ENCODE peak calls at places on chromosomes 5 and 9, in five cellular contexts. I is IMR-90, O is neural progenitor cell, V is mammary epithelial cell, K is OCI-LY7. S is an unnamed sample.

GRCh38 chr5:84685121-84685520 is 300.4 kb upstream of the EDIL3 start:
- DNase-seq in I (no peak), O (no peak), V (no peak), K (no peak), S (no peak)

GRCh38 chr5:152595327-152595890 is 190.3 kb upstream of the NMUR2 start:
- DNase-seq in I (no peak), O (peak; percentile 56), V (no peak), K (no peak), S (no peak)

GRCh38 chr5:6158974-6159863 is 219.1 kb downstream of the MED10 start:
- DNase-seq in I (peak; percentile 21), O (no peak), V (peak; percentile 87), K (no peak), S (no peak)

GRCh38 chr5:66197764-66198405 is 53.8 kb downstream of the SREK1 start:
- DNase-seq in I (no peak), O (no peak), V (no peak), K (no peak), S (no peak)

GRCh38 chr9:12875216-12875615 is 100.4 kb downstream of the LURAP1L start:
- DNase-seq in I (peak; percentile 55), O (no peak), V (no peak), K (no peak), S (no peak)

GRCh38 chr9:100554935-100555401 is 22.9 kb upstream of the CAVIN4 start:
- DNase-seq in I (peak; percentile 64), O (no peak), V (peak; percentile 46), K (peak; percentile 15), S (peak; percentile 45)

GRCh38 chr5:5199460-5199859 is 59.3 kb downstream of the ADAMTS16 start:
- DNase-seq in I (no peak), O (no peak), V (no peak), K (no peak), S (no peak)

GRCh38 chr9:16824545-16825041 is 45.9 kb downstream of the BNC2 start:
- DNase-seq in I (peak; percentile 85), O (peak; percentile 26), V (peak; percentile 77), K (no peak), S (peak; percentile 70)

GRCh38 chr5:15203376-15203775 is 296.6 kb upstream of the FBXL7 start:
- DNase-seq in I (peak; percentile 34), O (no peak), V (peak; percentile 48), K (no peak), S (no peak)

GRCh38 chr5:55027589-55027988 is 3.5 kb downstream of the GZMK start:
- DNase-seq in I (no peak), O (no peak), V (no peak), K (no peak), S (no peak)

GRCh38 chr5:170571331-170571731 is 67.5 kb downstream of the KCNIP1 start:
- DNase-seq in I (peak; percentile 52), O (no peak), V (no peak), K (no peak), S (peak; percentile 7)

GRCh38 chr9:89277454-89277853 is 33.5 kb upstream of the CKS2 start:
- DNase-seq in I (peak; percentile 49), O (no peak), V (peak; percentile 45), K (no peak), S (no peak)

GRCh38 chr5:52947208-52947607 is 41.9 kb upstream of the ITGA2 start:
- DNase-seq in I (peak; percentile 56), O (no peak), V (no peak), K (no peak), S (no peak)

GRCh38 chr9:99253772-99254431 is 31.8 kb downstream of the SEC61B start:
- DNase-seq in I (no peak), O (peak; percentile 38), V (peak; percentile 96), K (peak; percentile 51), S (no peak)

GRCh38 chr5:127292030-127292735 is 1.6 kb downstream of the MEGF10 start:
- DNase-seq in I (no peak), O (no peak), V (no peak), K (no peak), S (no peak)

GRCh38 chr9:97983524-97984187 is 515 bp downstream of the ANP32B start:
- DNase-seq in I (peak; percentile 9), O (peak; percentile 68), V (peak; percentile 51), K (peak; percentile 63), S (no peak)

GRCh38 chr9:96391021-96391765 is 7.7 kb upstream of the SLC35D2 start:
- DNase-seq in I (peak; percentile 37), O (no peak), V (no peak), K (no peak), S (no peak)

GRCh38 chr5:30808996-30809395 is 384.5 kb upstream of the CDH6 start:
- DNase-seq in I (peak; percentile 46), O (peak; percentile 44), V (no peak), K (no peak), S (peak; percentile 15)

GRCh38 chr5:172534229-172535169 is 80.2 kb upstream of the SH3PXD2B start:
- DNase-seq in I (no peak), O (no peak), V (peak; percentile 54), K (no peak), S (no peak)

GRCh38 chr5:138282918-138283742 is 8.7 kb upstream of the GFRA3 start:
- DNase-seq in I (peak; percentile 67), O (peak; percentile 69), V (peak; percentile 37), K (peak; percentile 30), S (peak; percentile 20)

GRCh38 chr9:35844628-35845301 is 15.7 kb downstream of the TMEM8B start:
- DNase-seq in I (peak; percentile 94), O (no peak), V (peak; percentile 83), K (peak; percentile 76), S (peak; percentile 77)

GRCh38 chr9:20356392-20357206 is 265.7 kb downstream of the MLLT3 start:
- DNase-seq in I (peak; percentile 86), O (peak; percentile 89), V (peak; percentile 70), K (peak; percentile 65), S (peak; percentile 69)

GRCh38 chr5:177336112-177336511 is 15.4 kb downstream of the LMAN2 start:
- DNase-seq in I (no peak), O (peak; percentile 25), V (no peak), K (peak; percentile 63), S (no peak)

GRCh38 chr5:157108961-157109360 is at the start of gene HAVCR2:
- DNase-seq in I (no peak), O (no peak), V (no peak), K (peak; percentile 85), S (no peak)

GRCh38 chr5:146344155-146345118 is 5.8 kb downstream of the POU4F3 start:
- DNase-seq in I (no peak), O (peak; percentile 95), V (no peak), K (no peak), S (no peak)

GRCh38 chr9:68750179-68750685 is 45.2 kb downstream of the PIP5K1B start:
- DNase-seq in I (no peak), O (no peak), V (no peak), K (no peak), S (no peak)

GRCh38 chr5:135236951-135237791 is 161.9 kb downstream of the MACROH2A1 start:
- DNase-seq in I (no peak), O (no peak), V (no peak), K (no peak), S (no peak)

GRCh38 chr9:121960665-121961064 is 132.4 kb downstream of the TTLL11 start:
- DNase-seq in I (no peak), O (peak; percentile 39), V (no peak), K (no peak), S (no peak)

GRCh38 chr5:163815240-163815791 is 309.9 kb downstream of the MAT2B start:
- DNase-seq in I (peak; percentile 9), O (no peak), V (no peak), K (no peak), S (no peak)

GRCh38 chr5:67416133-67416937 is 219.7 kb upstream of the CD180 start:
- DNase-seq in I (no peak), O (peak; percentile 40), V (no peak), K (no peak), S (no peak)

GRCh38 chr5:178993955-178994579 is 1.1 kb downstream of the GRM6 start:
- DNase-seq in I (no peak), O (no peak), V (no peak), K (no peak), S (no peak)

GRCh38 chr9:6644346-6645152 is 980 bp downstream of the GLDC start:
- DNase-seq in I (no peak), O (peak; percentile 41), V (no peak), K (no peak), S (no peak)

GRCh38 chr9:2291980-2292704 is 277.0 kb downstream of the SMARCA2 start:
- DNase-seq in I (no peak), O (no peak), V (peak; percentile 78), K (no peak), S (no peak)

GRCh38 chr9:110126986-110127864 is 80.7 kb downstream of the C9orf152 start:
- DNase-seq in I (peak; percentile 89), O (peak; percentile 41), V (peak; percentile 43), K (no peak), S (no peak)

GRCh38 chr5:17991775-17992174 is 357.5 kb downstream of the TAF11L14 start:
- DNase-seq in I (no peak), O (no peak), V (no peak), K (no peak), S (no peak)

GRCh38 chr5:17989567-17989966 is 355.3 kb downstream of the TAF11L14 start:
- DNase-seq in I (no peak), O (no peak), V (no peak), K (no peak), S (no peak)

GRCh38 chr5:17990168-17990567 is 355.9 kb downstream of the TAF11L14 start:
- DNase-seq in I (no peak), O (no peak), V (no peak), K (no peak), S (no peak)

GRCh38 chr5:17996002-17996401 is 361.7 kb downstream of the TAF11L14 start:
- DNase-seq in I (no peak), O (no peak), V (no peak), K (no peak), S (no peak)

DNA sequence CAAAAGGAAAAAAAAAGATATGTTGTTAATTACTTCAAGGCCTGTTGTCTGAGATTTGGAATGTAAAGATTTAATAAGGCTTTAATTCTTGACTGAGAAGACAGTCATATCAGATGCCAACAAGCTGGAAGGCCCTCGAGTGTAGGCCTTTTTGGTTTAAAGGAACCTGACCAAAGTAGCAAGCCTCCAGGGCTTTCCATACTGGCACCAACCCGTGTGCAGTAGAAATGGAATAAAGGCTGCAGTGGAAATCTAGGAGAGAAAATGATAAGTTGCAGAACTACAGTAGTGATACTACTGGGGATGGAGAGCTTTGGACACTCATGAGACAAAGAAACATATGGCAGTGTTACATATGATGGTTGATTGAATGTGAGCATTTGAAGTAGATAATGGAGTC is 358.0 kb downstream of the TAF11L14 start:
- DNase-seq in I (no peak), O (no peak), V (no peak), K (no peak), S (no peak)
- TF ChIP-seq CTCF in I (no peak), O (no peak), V (no peak), K (no peak), S (no peak)

GRCh38 chr9:113599647-113600476 is 136.3 kb downstream of the RGS3 start:
- DNase-seq in I (peak; percentile 93), O (peak; percentile 85), V (no peak), K (no peak), S (no peak)
- H3K27ac ChIP-seq in I (peak overlapping the region; percentile 25), O (no peak overlapping the region), V (no peak overlapping the region), K (no peak overlapping the region), S (peak overlapping the region; percentile 85)

GRCh38 chr5:87900419-87900818 is 368.2 kb downstream of the TMEM161B start:
- DNase-seq in I (no peak), O (no peak), V (no peak), K (no peak), S (no peak)

GRCh38 chr5:87899109-87900100 is 369.2 kb downstream of the TMEM161B start:
- DNase-seq in I (no peak), O (peak; percentile 88), V (no peak), K (peak; percentile 64), S (no peak)
- TF ChIP-seq CTCF in I (no peak), O (peak; percentile 37), V (no peak), K (peak; percentile 24), S (no peak)

GRCh38 chr5:80198920-80199319 is 56.9 kb downstream of the SERINC5 start:
- DNase-seq in I (no peak), O (no peak), V (no peak), K (no peak), S (no peak)
- H3K27ac ChIP-seq in I (no peak overlapping the region), O (no peak overlapping the region), V (no peak overlapping the region), K (no peak overlapping the region), S (no peak overlapping the region)